ENCODE peak calls at places on chromosomes 6 and 20, in nine cellular contexts. One of them, this sample, is unnamed.

GRCh38 chr6:116461563-116462507 is 660 bp downstream of the CALHM6 start:
- DNase-seq in ACHN: no peak
- DNase-seq in NCI-H1105: no peak
- DNase-seq in HEK293T: no peak
- DNase-seq in SW 1271: no peak
- DNase-seq in naive thymus-derived CD4-positive, alpha-beta T cell: peak
- DNase-seq in kidney glomerular epithelial cell: peak
- DNase-seq in Calu3: peak
- DNase-seq in GM10248: peak
- DNase-seq in this sample: peak

GRCh38 chr20:3616250-3616649 is 46.9 kb downstream of the GFRA4 start:
- DNase-seq in kidney glomerular epithelial cell: peak
- DNase-seq in ACHN: no peak
- DNase-seq in HEK293T: no peak
- DNase-seq in GM10248: no peak
- DNase-seq in SW 1271: no peak
- DNase-seq in Calu3: no peak
- DNase-seq in naive thymus-derived CD4-positive, alpha-beta T cell: no peak
- DNase-seq in NCI-H1105: no peak
- DNase-seq in this sample: no peak

GRCh38 chr6:24052632-24053031 is 73.4 kb upstream of the NRSN1 start:
- DNase-seq in HEK293T: no peak
- DNase-seq in GM10248: no peak
- DNase-seq in ACHN: no peak
- DNase-seq in naive thymus-derived CD4-positive, alpha-beta T cell: no peak
- DNase-seq in Calu3: peak
- DNase-seq in SW 1271: no peak
- DNase-seq in kidney glomerular epithelial cell: no peak
- DNase-seq in NCI-H1105: no peak
- DNase-seq in this sample: no peak

GRCh38 chr6:6503186-6503585 is 85.3 kb upstream of the LY86 start:
- DNase-seq in ACHN: no peak
- DNase-seq in NCI-H1105: no peak
- DNase-seq in SW 1271: no peak
- DNase-seq in Calu3: no peak
- DNase-seq in HEK293T: no peak
- DNase-seq in GM10248: no peak
- DNase-seq in kidney glomerular epithelial cell: no peak
- DNase-seq in naive thymus-derived CD4-positive, alpha-beta T cell: no peak
- DNase-seq in this sample: no peak

GRCh38 chr6:139378882-139379341 is 4.5 kb upstream of the CITED2 start:
- DNase-seq in Calu3: peak
- DNase-seq in NCI-H1105: no peak
- DNase-seq in HEK293T: no peak
- DNase-seq in naive thymus-derived CD4-positive, alpha-beta T cell: no peak
- DNase-seq in ACHN: no peak
- DNase-seq in GM10248: no peak
- DNase-seq in SW 1271: peak
- DNase-seq in kidney glomerular epithelial cell: peak
- DNase-seq in this sample: no peak

GRCh38 chr6:30615219-30615957 is 1.7 kb downstream of the PPP1R10 start:
- DNase-seq in HEK293T: no peak
- DNase-seq in Calu3: peak
- DNase-seq in SW 1271: peak
- DNase-seq in ACHN: peak
- DNase-seq in GM10248: no peak
- DNase-seq in kidney glomerular epithelial cell: peak
- DNase-seq in NCI-H1105: peak
- DNase-seq in naive thymus-derived CD4-positive, alpha-beta T cell: no peak
- DNase-seq in this sample: no peak

GRCh38 chr20:49450281-49450707 is 32.2 kb downstream of the KCNB1 start:
- DNase-seq in HEK293T: no peak
- DNase-seq in NCI-H1105: peak
- DNase-seq in Calu3: no peak
- DNase-seq in SW 1271: no peak
- DNase-seq in naive thymus-derived CD4-positive, alpha-beta T cell: no peak
- DNase-seq in ACHN: no peak
- DNase-seq in GM10248: no peak
- DNase-seq in kidney glomerular epithelial cell: no peak
- DNase-seq in this sample: no peak

GRCh38 chr6:44655368-44656342 is 268.1 kb downstream of the CDC5L start:
- DNase-seq in NCI-H1105: peak
- DNase-seq in HEK293T: peak
- DNase-seq in SW 1271: peak
- DNase-seq in kidney glomerular epithelial cell: peak
- DNase-seq in naive thymus-derived CD4-positive, alpha-beta T cell: peak
- DNase-seq in GM10248: peak
- DNase-seq in Calu3: peak
- DNase-seq in ACHN: peak
- DNase-seq in this sample: peak

GRCh38 chr6:88573561-88573960 is 389.9 kb downstream of the RNGTT start:
- DNase-seq in ACHN: no peak
- DNase-seq in HEK293T: no peak
- DNase-seq in kidney glomerular epithelial cell: no peak
- DNase-seq in NCI-H1105: no peak
- DNase-seq in GM10248: no peak
- DNase-seq in SW 1271: no peak
- DNase-seq in naive thymus-derived CD4-positive, alpha-beta T cell: no peak
- DNase-seq in Calu3: no peak
- DNase-seq in this sample: no peak

GRCh38 chr6:73672290-73672689 is 18.5 kb upstream of the SLC17A5 start:
- DNase-seq in ACHN: no peak
- DNase-seq in SW 1271: no peak
- DNase-seq in Calu3: no peak
- DNase-seq in NCI-H1105: no peak
- DNase-seq in naive thymus-derived CD4-positive, alpha-beta T cell: no peak
- DNase-seq in HEK293T: no peak
- DNase-seq in GM10248: no peak
- DNase-seq in kidney glomerular epithelial cell: no peak
- DNase-seq in this sample: no peak

GRCh38 chr6:159761135-159761872 is 541 bp upstream of the ACAT2 start:
- DNase-seq in kidney glomerular epithelial cell: no peak
- DNase-seq in Calu3: no peak
- DNase-seq in naive thymus-derived CD4-positive, alpha-beta T cell: no peak
- DNase-seq in ACHN: peak
- DNase-seq in GM10248: peak
- DNase-seq in HEK293T: peak
- DNase-seq in SW 1271: peak
- DNase-seq in NCI-H1105: peak
- DNase-seq in this sample: peak

GRCh38 chr6:42337985-42338572 is 113.6 kb downstream of the TRERF1 start:
- DNase-seq in Calu3: no peak
- DNase-seq in ACHN: no peak
- DNase-seq in HEK293T: no peak
- DNase-seq in GM10248: no peak
- DNase-seq in SW 1271: no peak
- DNase-seq in naive thymus-derived CD4-positive, alpha-beta T cell: no peak
- DNase-seq in NCI-H1105: no peak
- DNase-seq in kidney glomerular epithelial cell: no peak
- DNase-seq in this sample: no peak

GRCh38 chr6:3887150-3887700 is 38.1 kb downstream of the FAM50B start:
- DNase-seq in HEK293T: no peak
- DNase-seq in ACHN: peak
- DNase-seq in GM10248: peak
- DNase-seq in kidney glomerular epithelial cell: no peak
- DNase-seq in naive thymus-derived CD4-positive, alpha-beta T cell: no peak
- DNase-seq in NCI-H1105: no peak
- DNase-seq in SW 1271: peak
- DNase-seq in Calu3: peak
- DNase-seq in this sample: no peak

GRCh38 chr6:106918128-106918527 is 56.4 kb downstream of the CD24 start:
- DNase-seq in naive thymus-derived CD4-positive, alpha-beta T cell: no peak
- DNase-seq in ACHN: no peak
- DNase-seq in GM10248: no peak
- DNase-seq in SW 1271: no peak
- DNase-seq in HEK293T: no peak
- DNase-seq in kidney glomerular epithelial cell: no peak
- DNase-seq in NCI-H1105: peak
- DNase-seq in Calu3: no peak
- DNase-seq in this sample: no peak

GRCh38 chr20:62618622-62619529 is 23.4 kb upstream of the SLCO4A1 start:
- DNase-seq in NCI-H1105: no peak
- DNase-seq in naive thymus-derived CD4-positive, alpha-beta T cell: no peak
- DNase-seq in GM10248: peak
- DNase-seq in ACHN: no peak
- DNase-seq in SW 1271: peak
- DNase-seq in kidney glomerular epithelial cell: no peak
- DNase-seq in HEK293T: no peak
- DNase-seq in Calu3: no peak
- DNase-seq in this sample: peak

GRCh38 chr6:101705866-101706265 is 312.4 kb downstream of the GRIK2 start:
- DNase-seq in HEK293T: no peak
- DNase-seq in SW 1271: no peak
- DNase-seq in ACHN: no peak
- DNase-seq in Calu3: no peak
- DNase-seq in GM10248: no peak
- DNase-seq in NCI-H1105: no peak
- DNase-seq in kidney glomerular epithelial cell: no peak
- DNase-seq in naive thymus-derived CD4-positive, alpha-beta T cell: no peak
- DNase-seq in this sample: no peak

GRCh38 chr6:121691126-121691540 is 255.7 kb downstream of the GJA1 start:
- DNase-seq in GM10248: no peak
- DNase-seq in kidney glomerular epithelial cell: peak
- DNase-seq in SW 1271: peak
- DNase-seq in Calu3: no peak
- DNase-seq in ACHN: no peak
- DNase-seq in HEK293T: no peak
- DNase-seq in naive thymus-derived CD4-positive, alpha-beta T cell: no peak
- DNase-seq in NCI-H1105: no peak
- DNase-seq in this sample: no peak

GRCh38 chr6:75220365-75220764 is 14.5 kb upstream of the COL12A1 start:
- DNase-seq in HEK293T: no peak
- DNase-seq in NCI-H1105: no peak
- DNase-seq in GM10248: no peak
- DNase-seq in SW 1271: no peak
- DNase-seq in ACHN: no peak
- DNase-seq in Calu3: no peak
- DNase-seq in kidney glomerular epithelial cell: no peak
- DNase-seq in naive thymus-derived CD4-positive, alpha-beta T cell: no peak
- DNase-seq in this sample: no peak

GRCh38 chr6:153367006-153367405 is 235.9 kb upstream of the RGS17 start:
- DNase-seq in ACHN: no peak
- DNase-seq in NCI-H1105: no peak
- DNase-seq in naive thymus-derived CD4-positive, alpha-beta T cell: no peak
- DNase-seq in HEK293T: no peak
- DNase-seq in kidney glomerular epithelial cell: no peak
- DNase-seq in GM10248: no peak
- DNase-seq in Calu3: no peak
- DNase-seq in SW 1271: no peak
- DNase-seq in this sample: no peak

GRCh38 chr6:12288211-12288618 is 1.9 kb upstream of the EDN1 start:
- DNase-seq in GM10248: no peak
- DNase-seq in SW 1271: no peak
- DNase-seq in HEK293T: no peak
- DNase-seq in NCI-H1105: no peak
- DNase-seq in naive thymus-derived CD4-positive, alpha-beta T cell: no peak
- DNase-seq in ACHN: no peak
- DNase-seq in Calu3: peak
- DNase-seq in kidney glomerular epithelial cell: no peak
- DNase-seq in this sample: no peak

GRCh38 chr20:61045876-61046585 is 206.0 kb upstream of the CDH4 start:
- DNase-seq in ACHN: no peak
- DNase-seq in GM10248: no peak
- DNase-seq in NCI-H1105: no peak
- DNase-seq in SW 1271: peak
- DNase-seq in kidney glomerular epithelial cell: no peak
- DNase-seq in HEK293T: no peak
- DNase-seq in Calu3: no peak
- DNase-seq in naive thymus-derived CD4-positive, alpha-beta T cell: no peak
- DNase-seq in this sample: no peak

GRCh38 chr20:6108330-6108729 is 14.5 kb downstream of the FERMT1 start:
- DNase-seq in kidney glomerular epithelial cell: no peak
- DNase-seq in NCI-H1105: no peak
- DNase-seq in Calu3: no peak
- DNase-seq in GM10248: no peak
- DNase-seq in ACHN: no peak
- DNase-seq in naive thymus-derived CD4-positive, alpha-beta T cell: no peak
- DNase-seq in HEK293T: no peak
- DNase-seq in SW 1271: no peak
- DNase-seq in this sample: no peak

GRCh38 chr6:130029163-130029562 is 10.8 kb downstream of the L3MBTL3 start:
- DNase-seq in NCI-H1105: no peak
- DNase-seq in GM10248: no peak
- DNase-seq in SW 1271: no peak
- DNase-seq in naive thymus-derived CD4-positive, alpha-beta T cell: peak
- DNase-seq in ACHN: no peak
- DNase-seq in HEK293T: no peak
- DNase-seq in Calu3: no peak
- DNase-seq in kidney glomerular epithelial cell: no peak
- DNase-seq in this sample: no peak

GRCh38 chr6:127811939-127812338 is 88.9 kb downstream of the THEMIS start:
- DNase-seq in SW 1271: no peak
- DNase-seq in kidney glomerular epithelial cell: no peak
- DNase-seq in ACHN: no peak
- DNase-seq in NCI-H1105: peak
- DNase-seq in naive thymus-derived CD4-positive, alpha-beta T cell: no peak
- DNase-seq in GM10248: no peak
- DNase-seq in HEK293T: no peak
- DNase-seq in Calu3: no peak
- DNase-seq in this sample: no peak

GRCh38 chr20:61752576-61752975 is 313.1 kb downstream of the TAF4 start:
- DNase-seq in SW 1271: no peak
- DNase-seq in naive thymus-derived CD4-positive, alpha-beta T cell: no peak
- DNase-seq in GM10248: no peak
- DNase-seq in Calu3: no peak
- DNase-seq in kidney glomerular epithelial cell: no peak
- DNase-seq in ACHN: no peak
- DNase-seq in HEK293T: no peak
- DNase-seq in NCI-H1105: no peak
- DNase-seq in this sample: no peak

GRCh38 chr6:125182237-125183018 is 28.9 kb downstream of the TPD52L1 start:
- DNase-seq in HEK293T: no peak
- DNase-seq in ACHN: no peak
- DNase-seq in SW 1271: no peak
- DNase-seq in NCI-H1105: no peak
- DNase-seq in naive thymus-derived CD4-positive, alpha-beta T cell: no peak
- DNase-seq in GM10248: no peak
- DNase-seq in kidney glomerular epithelial cell: no peak
- DNase-seq in Calu3: no peak
- DNase-seq in this sample: no peak

GRCh38 chr20:58843128-58843556 is 7.6 kb downstream of the GNAS-AS1 start:
- DNase-seq in Calu3: no peak
- DNase-seq in NCI-H1105: no peak
- DNase-seq in kidney glomerular epithelial cell: no peak
- DNase-seq in ACHN: no peak
- DNase-seq in SW 1271: no peak
- DNase-seq in naive thymus-derived CD4-positive, alpha-beta T cell: no peak
- DNase-seq in HEK293T: no peak
- DNase-seq in GM10248: no peak
- DNase-seq in this sample: no peak

GRCh38 chr6:35417979-35418661 is 34.0 kb upstream of the FANCE start:
- DNase-seq in SW 1271: no peak
- DNase-seq in naive thymus-derived CD4-positive, alpha-beta T cell: no peak
- DNase-seq in kidney glomerular epithelial cell: no peak
- DNase-seq in NCI-H1105: no peak
- DNase-seq in Calu3: no peak
- DNase-seq in HEK293T: no peak
- DNase-seq in GM10248: no peak
- DNase-seq in ACHN: no peak
- DNase-seq in this sample: no peak

GRCh38 chr6:152571089-152571488 is 66.1 kb downstream of the SYNE1 start:
- DNase-seq in HEK293T: no peak
- DNase-seq in SW 1271: no peak
- DNase-seq in Calu3: no peak
- DNase-seq in ACHN: no peak
- DNase-seq in kidney glomerular epithelial cell: no peak
- DNase-seq in GM10248: no peak
- DNase-seq in NCI-H1105: no peak
- DNase-seq in naive thymus-derived CD4-positive, alpha-beta T cell: no peak
- DNase-seq in this sample: no peak

This sample was measured in germinal center.